ENCODE peak calls at places on chromosome 10, in ten cellular contexts. S is cardiac muscle cell; Q is right lobe of liver; N is H1; P is fibroblast of mammary gland; W is AG10803; I is neural progenitor cell; C is transverse colon; H is fibroblast of lung; K is CD8-positive, alpha-beta T cell. B is an unnamed sample.

GRCh38 chr10:99770408-99771045 is 11.9 kb upstream of the ABCC2 start:
- DNase-seq in S (peak), Q (no peak), N (no peak), P (no peak), W (no peak), I (no peak), C (no peak), H (no peak), K (no peak), B (no peak)

GRCh38 chr10:19168584-19168983 is 120.0 kb downstream of the MALRD1 start:
- DNase-seq in S (peak), Q (no peak), N (no peak), P (no peak), W (no peak), I (peak), C (no peak), H (peak), K (no peak), B (no peak)

GRCh38 chr10:16779375-16779774 is 37.8 kb downstream of the RSU1 start:
- DNase-seq in S (no peak), Q (no peak), N (no peak), P (no peak), W (no peak), I (no peak), C (no peak), H (no peak), K (no peak), B (peak)

GRCh38 chr10:13555884-13556529 is 27.2 kb upstream of the BEND7 start:
- DNase-seq in S (no peak), Q (no peak), N (no peak), P (no peak), W (no peak), I (peak), C (no peak), H (no peak), K (no peak), B (no peak)

GRCh38 chr10:17452060-17452894 is 2.1 kb downstream of the ST8SIA6 start:
- DNase-seq in S (no peak), Q (no peak), N (no peak), P (no peak), W (no peak), I (no peak), C (no peak), H (peak), K (no peak), B (no peak)

GRCh38 chr10:34817054-34817453 is 2.0 kb upstream of the PARD3 start:
- DNase-seq in S (no peak), Q (no peak), N (no peak), P (no peak), W (no peak), I (no peak), C (no peak), H (no peak), K (no peak), B (no peak)

GRCh38 chr10:100413206-100413605 is 49.6 kb upstream of the WNT8B start:
- DNase-seq in S (no peak), Q (no peak), N (no peak), P (no peak), W (no peak), I (no peak), C (no peak), H (no peak), K (no peak), B (no peak)

GRCh38 chr10:132183046-132183445 is 3.7 kb upstream of the DPYSL4 start:
- DNase-seq in S (no peak), Q (peak), N (no peak), P (no peak), W (no peak), I (no peak), C (no peak), H (no peak), K (no peak), B (no peak)

GRCh38 chr10:112362833-112363232 is 11.1 kb upstream of the ACSL5 start:
- DNase-seq in S (no peak), Q (peak), N (no peak), P (peak), W (peak), I (no peak), C (peak), H (peak), K (peak), B (peak)

GRCh38 chr10:95605163-95605562 is 44.0 kb upstream of the SORBS1 start:
- DNase-seq in S (peak), Q (no peak), N (no peak), P (no peak), W (peak), I (no peak), C (peak), H (no peak), K (no peak), B (no peak)

GRCh38 chr10:97919012-97919411 is 69.4 kb downstream of the GOLGA7B start:
- DNase-seq in S (no peak), Q (no peak), N (no peak), P (no peak), W (no peak), I (no peak), C (no peak), H (no peak), K (no peak), B (no peak)

GRCh38 chr10:113000876-113001598 is 51.0 kb downstream of the TCF7L2 start:
- DNase-seq in S (peak), Q (no peak), N (no peak), P (no peak), W (peak), I (peak), C (peak), H (no peak), K (no peak), B (no peak)

GRCh38 chr10:30527623-30528426 is 93.8 kb downstream of the MAP3K8 start:
- DNase-seq in S (no peak), Q (peak), N (no peak), P (no peak), W (no peak), I (no peak), C (no peak), H (no peak), K (no peak), B (no peak)

GRCh38 chr10:7948601-7949000 is 105.9 kb upstream of the GATA3 start:
- DNase-seq in S (no peak), Q (no peak), N (no peak), P (peak), W (no peak), I (no peak), C (no peak), H (peak), K (no peak), B (no peak)

GRCh38 chr10:60958892-60959601 is 15.1 kb upstream of the RHOBTB1 start:
- DNase-seq in S (no peak), Q (no peak), N (no peak), P (peak), W (peak), I (no peak), C (no peak), H (peak), K (no peak), B (peak)

GRCh38 chr10:55242544-55242943 is 441.5 kb upstream of the PCDH15 start:
- DNase-seq in S (no peak), Q (no peak), N (no peak), P (no peak), W (no peak), I (no peak), C (no peak), H (no peak), K (no peak), B (no peak)

GRCh38 chr10:9211228-9211627 is 1156.7 kb downstream of the GATA3 start:
- DNase-seq in S (no peak), Q (no peak), N (no peak), P (no peak), W (no peak), I (peak), C (no peak), H (peak), K (no peak), B (no peak)
- TF ChIP-seq CTCF in S (peak), Q (peak), N (no peak), P (peak), W (peak), I (peak), C (no peak), H (peak), K (no peak), B (peak)

GRCh38 chr10:43928425-43928968 is 279.8 kb upstream of the ZNF32 start:
- DNase-seq in S (no peak), Q (no peak), N (no peak), P (no peak), W (no peak), I (no peak), C (no peak), H (no peak), K (no peak), B (no peak)

GRCh38 chr10:43930243-43930642 is 281.6 kb upstream of the ZNF32 start:
- DNase-seq in S (no peak), Q (no peak), N (no peak), P (no peak), W (no peak), I (no peak), C (no peak), H (no peak), K (no peak), B (no peak)

GRCh38 chr10:43929122-43929521 is 280.4 kb upstream of the ZNF32 start:
- DNase-seq in S (no peak), Q (no peak), N (no peak), P (no peak), W (no peak), I (no peak), C (no peak), H (no peak), K (no peak), B (no peak)

GRCh38 chr10:43930777-43931176 is 282.1 kb upstream of the ZNF32 start:
- DNase-seq in S (no peak), Q (no peak), N (no peak), P (no peak), W (no peak), I (no peak), C (no peak), H (no peak), K (no peak), B (no peak)

GRCh38 chr10:43931308-43931930 is 282.7 kb upstream of the ZNF32 start:
- DNase-seq in S (no peak), Q (no peak), N (no peak), P (peak), W (peak), I (no peak), C (no peak), H (peak), K (no peak), B (peak)
- H3K4me3 ChIP-seq in S (no peak), Q (no peak), N (no peak), P (no peak), W (no peak), I (no peak), C (no peak), H (no peak), K (no peak), B (no peak)

GRCh38 chr10:3451516-3452185 is 279.1 kb upstream of the PITRM1 start:
- DNase-seq in S (no peak), Q (no peak), N (no peak), P (no peak), W (no peak), I (no peak), C (no peak), H (no peak), K (no peak), B (no peak)

GRCh38 chr10:3452683-3453388 is 280.3 kb upstream of the PITRM1 start:
- DNase-seq in S (no peak), Q (no peak), N (no peak), P (peak), W (peak), I (no peak), C (no peak), H (peak), K (no peak), B (peak)

GRCh38 chr10:3452234-3452633 is 279.7 kb upstream of the PITRM1 start:
- DNase-seq in S (no peak), Q (no peak), N (no peak), P (peak), W (peak), I (peak), C (no peak), H (peak), K (no peak), B (peak)

GRCh38 chr10:3460420-3461128 is 288.0 kb upstream of the PITRM1 start:
- DNase-seq in S (no peak), Q (no peak), N (no peak), P (no peak), W (no peak), I (no peak), C (no peak), H (no peak), K (no peak), B (no peak)

DNA sequence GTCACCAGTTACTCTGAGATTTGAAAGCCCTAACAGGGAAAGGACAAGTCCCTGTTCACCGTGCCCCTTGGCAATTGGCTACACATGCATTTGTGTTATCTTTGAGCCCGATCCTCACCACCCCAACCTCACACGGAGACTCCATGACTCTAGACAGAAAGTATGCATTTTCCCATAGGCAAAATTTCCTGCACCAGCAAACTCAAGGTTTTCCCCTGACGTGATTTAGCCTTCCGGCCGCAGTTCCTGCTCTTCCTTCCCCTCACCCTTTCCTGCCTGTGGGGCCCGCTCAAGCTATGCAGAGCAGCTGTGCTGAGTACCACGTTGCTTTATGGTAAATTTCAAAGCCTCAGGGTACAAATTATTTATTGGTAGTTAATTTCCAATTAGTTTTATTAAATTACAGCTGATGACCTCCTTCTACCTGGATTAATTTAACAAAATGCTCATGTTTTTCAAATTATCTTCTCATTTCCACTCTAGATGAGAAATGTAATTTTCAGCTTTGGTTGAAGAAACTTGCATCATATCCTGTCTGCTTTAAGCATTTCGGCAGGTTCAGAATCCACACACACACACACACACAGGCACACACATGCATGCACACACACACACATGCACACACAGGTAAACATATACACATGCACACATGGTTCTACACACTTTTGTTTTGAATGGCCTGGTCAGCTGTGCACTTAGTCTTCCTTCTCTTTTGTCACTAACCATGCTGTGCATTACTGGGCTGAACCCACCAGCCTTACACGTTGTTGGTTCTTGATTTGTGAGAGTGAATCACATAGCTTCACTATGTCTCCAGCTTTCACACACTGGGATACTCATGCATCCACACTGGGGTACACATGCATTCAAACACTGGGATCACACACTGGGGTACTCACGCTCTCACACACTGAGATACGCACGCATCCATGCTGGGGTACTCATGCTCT is 283.1 kb upstream of the PITRM1 start:
- DNase-seq in S (no peak), Q (peak), N (no peak), P (no peak), W (peak), I (no peak), C (no peak), H (no peak), K (no peak), B (peak)
- TF ChIP-seq CTCF in S (no peak), Q (no peak), N (no peak), P (no peak), W (no peak), I (no peak), C (no peak), H (no peak), K (no peak), B (no peak)

GRCh38 chr10:5103481-5103880 is 9.3 kb downstream of the AKR1C3 start:
- DNase-seq in S (no peak), Q (peak), N (no peak), P (no peak), W (no peak), I (no peak), C (no peak), H (no peak), K (no peak), B (no peak)
- H3K4me3 ChIP-seq in S (no peak), Q (no peak), N (no peak), P (no peak), W (no peak), I (no peak), C (no peak), H (no peak), K (no peak), B (no peak)

GRCh38 chr10:46999217-46999616 is 88.0 kb downstream of the PTPN20 start:
- DNase-seq in S (no peak), Q (no peak), N (no peak), P (no peak), W (no peak), I (no peak), C (no peak), H (no peak), K (no peak), B (no peak)

GRCh38 chr10:46998595-46998994 is 87.4 kb downstream of the PTPN20 start:
- DNase-seq in S (no peak), Q (no peak), N (no peak), P (no peak), W (no peak), I (no peak), C (no peak), H (no peak), K (no peak), B (no peak)

GRCh38 chr10:46992794-46993552 is 81.7 kb downstream of the PTPN20 start:
- DNase-seq in S (peak), Q (no peak), N (no peak), P (peak), W (peak), I (peak), C (peak), H (peak), K (no peak), B (peak)

GRCh38 chr10:46998192-46998591 is 87.0 kb downstream of the PTPN20 start:
- DNase-seq in S (no peak), Q (no peak), N (no peak), P (no peak), W (no peak), I (no peak), C (no peak), H (no peak), K (no peak), B (no peak)

GRCh38 chr10:46995234-46995633 is 84.0 kb downstream of the PTPN20 start:
- DNase-seq in S (peak), Q (no peak), N (no peak), P (no peak), W (peak), I (peak), C (no peak), H (peak), K (no peak), B (peak)
- TF ChIP-seq CTCF in S (no peak), Q (no peak), N (no peak), P (no peak), W (peak), I (peak), C (no peak), H (no peak), K (no peak), B (no peak)

GRCh38 chr10:111075577-111076185 is 1.1 kb upstream of the ADRA2A start:
- DNase-seq in S (no peak), Q (no peak), N (no peak), P (no peak), W (no peak), I (no peak), C (no peak), H (no peak), K (no peak), B (no peak)
- H3K4me3 ChIP-seq in S (peak), Q (no peak), N (peak), P (no peak), W (peak), I (peak), C (peak), H (no peak), K (peak), B (peak)

DNA sequence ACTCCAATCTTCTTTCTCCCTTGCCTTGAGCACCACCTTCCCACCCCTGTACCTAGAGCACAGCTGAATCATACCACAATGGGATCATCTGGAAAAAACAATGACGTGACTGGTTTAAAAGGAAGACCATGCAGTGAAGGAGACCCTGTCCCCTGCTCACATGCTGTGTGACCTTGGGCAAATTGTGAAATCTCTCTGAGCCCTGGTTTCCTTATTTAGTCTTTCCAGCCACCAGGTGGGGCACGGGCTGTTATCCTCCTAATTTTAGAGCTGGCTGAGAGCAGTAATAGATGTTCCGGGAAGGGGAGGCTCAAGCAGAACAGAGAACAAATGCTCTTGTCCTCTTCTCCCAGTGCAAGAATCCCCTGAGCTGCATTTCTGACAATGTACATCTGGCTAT is 198.3 kb downstream of the RPS24 start:
- DNase-seq in S (peak), Q (no peak), N (no peak), P (peak), W (peak), I (no peak), C (no peak), H (peak), K (no peak), B (peak)
- TF ChIP-seq CTCF in S (peak), Q (peak), N (no peak), P (peak), W (peak), I (peak), C (no peak), H (peak), K (no peak), B (peak)

B was measured in cardiac fibroblast.